ENCODE peak calls at places on chromosomes 16 and 17, in ten cellular contexts. R, B, V, M, P, E, J, Z, N and W are unnamed samples.

GRCh38 chr16:53022374-53022773 is 30.3 kb downstream of the CHD9NB start:
- DNase-seq in R (no peak), B (peak), V (no peak), M (peak), P (peak), E (peak), J (no peak), Z (peak), N (no peak), W (peak)

GRCh38 chr17:71180801-71181385 is 939.9 kb upstream of the SOX9 start:
- DNase-seq in R (no peak), B (no peak), V (peak), M (peak), P (peak), E (no peak), J (no peak), Z (peak), N (no peak), W (no peak)

GRCh38 chr16:1505073-1505844 is 12.1 kb downstream of the TELO2 start:
- DNase-seq in R (peak), B (no peak), V (no peak), M (no peak), P (no peak), E (no peak), J (no peak), Z (no peak), N (no peak), W (no peak)

GRCh38 chr16:75908718-75909117 is 182.4 kb upstream of the CPHXL start:
- DNase-seq in R (no peak), B (no peak), V (no peak), M (no peak), P (no peak), E (no peak), J (no peak), Z (no peak), N (no peak), W (no peak)

GRCh38 chr16:75262800-75263127 is 11.3 kb upstream of the BCAR1 start:
- DNase-seq in R (no peak), B (no peak), V (no peak), M (no peak), P (no peak), E (no peak), J (no peak), Z (no peak), N (no peak), W (no peak)

GRCh38 chr17:31398381-31399275 is 7.2 kb downstream of the RAB11FIP4 start:
- DNase-seq in R (no peak), B (no peak), V (no peak), M (no peak), P (no peak), E (peak), J (no peak), Z (no peak), N (peak), W (no peak)

GRCh38 chr17:74618446-74618845 is 5.1 kb downstream of the CD300E start:
- DNase-seq in R (no peak), B (no peak), V (no peak), M (no peak), P (no peak), E (no peak), J (no peak), Z (no peak), N (no peak), W (no peak)

GRCh38 chr16:46932802-46933201 is 40.7 kb downstream of the DNAJA2 start:
- DNase-seq in R (no peak), B (no peak), V (no peak), M (no peak), P (no peak), E (no peak), J (no peak), Z (no peak), N (no peak), W (no peak)

GRCh38 chr17:5826384-5826783 is 242.1 kb upstream of the NLRP1 start:
- DNase-seq in R (no peak), B (peak), V (no peak), M (no peak), P (no peak), E (no peak), J (no peak), Z (no peak), N (no peak), W (no peak)

GRCh38 chr17:38568274-38568673 is 37.5 kb downstream of the SRCIN1 start:
- DNase-seq in R (no peak), B (no peak), V (no peak), M (no peak), P (no peak), E (no peak), J (no peak), Z (no peak), N (no peak), W (no peak)

GRCh38 chr17:50715471-50715870 is 3.9 kb upstream of the LUC7L3 start:
- DNase-seq in R (no peak), B (no peak), V (no peak), M (no peak), P (no peak), E (no peak), J (no peak), Z (no peak), N (no peak), W (no peak)

GRCh38 chr17:34741967-34742366 is 162.6 kb downstream of the TMEM132E start:
- DNase-seq in R (no peak), B (no peak), V (peak), M (no peak), P (no peak), E (no peak), J (no peak), Z (no peak), N (peak), W (no peak)

GRCh38 chr16:71358464-71359031 is at the start of gene CALB2:
- DNase-seq in R (peak), B (peak), V (peak), M (peak), P (peak), E (peak), J (peak), Z (peak), N (peak), W (peak)
- TF ChIP-seq POLR2A in R (no peak), B (no peak), V (no peak), M (no peak), P (no peak), E (no peak), J (no peak), Z (no peak), N (no peak), W (peak)

GRCh38 chr16:21300309-21301167 is 22.4 kb upstream of the CRYM start:
- DNase-seq in R (peak), B (peak), V (peak), M (peak), P (peak), E (peak), J (peak), Z (peak), N (peak), W (peak)
- TF ChIP-seq POLR2A in R (no peak), B (no peak), V (no peak), M (peak), P (no peak), E (no peak), J (no peak), Z (peak), N (no peak), W (no peak)

DNA sequence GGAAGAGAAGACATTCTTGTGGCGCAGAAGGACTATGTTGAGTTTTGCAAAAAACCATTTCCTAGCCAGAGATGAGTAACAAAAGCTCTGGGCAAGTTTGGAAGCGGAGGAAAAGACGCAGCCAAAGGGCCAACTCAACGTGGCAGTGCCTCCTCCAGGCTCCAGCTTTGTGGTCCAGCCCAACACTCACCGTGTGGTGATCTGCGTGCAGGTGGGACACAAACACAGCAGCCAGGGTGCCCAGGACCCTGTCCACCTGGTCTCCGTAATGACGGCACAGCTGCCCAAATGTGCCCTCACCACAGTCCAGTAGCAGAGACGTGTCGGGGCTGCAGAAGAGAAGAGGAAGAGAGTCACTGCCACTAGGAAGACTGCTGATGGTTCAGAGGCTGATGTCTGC is 21.5 kb downstream of the ELAC2 start:
- DNase-seq in R (no peak), B (no peak), V (peak), M (no peak), P (no peak), E (no peak), J (no peak), Z (no peak), N (no peak), W (no peak)
- TF ChIP-seq POLR2A in R (no peak), B (no peak), V (no peak), M (no peak), P (no peak), E (no peak), J (no peak), Z (no peak), N (no peak), W (no peak)

GRCh38 chr17:40498281-40499084 is 2.9 kb downstream of the TNS4 start:
- DNase-seq in R (no peak), B (no peak), V (no peak), M (no peak), P (peak), E (no peak), J (no peak), Z (no peak), N (no peak), W (no peak)

GRCh38 chr17:40500709-40501108 is 714 bp downstream of the TNS4 start:
- DNase-seq in R (no peak), B (no peak), V (peak), M (no peak), P (no peak), E (no peak), J (no peak), Z (no peak), N (peak), W (no peak)

GRCh38 chr17:40499551-40500189 is 1.8 kb downstream of the TNS4 start:
- DNase-seq in R (peak), B (peak), V (peak), M (peak), P (peak), E (peak), J (peak), Z (peak), N (peak), W (peak)

GRCh38 chr17:40501499-40501911 is at the start of gene TNS4:
- DNase-seq in R (no peak), B (no peak), V (peak), M (peak), P (peak), E (no peak), J (no peak), Z (peak), N (peak), W (no peak)

GRCh38 chr17:40500190-40500589 is 1.2 kb downstream of the TNS4 start:
- DNase-seq in R (no peak), B (no peak), V (no peak), M (no peak), P (no peak), E (no peak), J (no peak), Z (no peak), N (peak), W (no peak)
- TF ChIP-seq POLR2A in R (no peak), B (no peak), V (no peak), M (no peak), P (no peak), E (no peak), J (no peak), Z (peak), N (no peak), W (no peak)

GRCh38 chr16:29644338-29644857 is 18.6 kb upstream of the SPN start:
- DNase-seq in R (no peak), B (no peak), V (no peak), M (no peak), P (no peak), E (no peak), J (no peak), Z (no peak), N (no peak), W (no peak)
- TF ChIP-seq POLR2A in R (no peak), B (no peak), V (no peak), M (no peak), P (no peak), E (no peak), J (no peak), Z (no peak), N (no peak), W (no peak)

GRCh38 chr17:81138500-81138899 is 26.8 kb upstream of the PVALEF start:
- DNase-seq in R (no peak), B (no peak), V (no peak), M (no peak), P (no peak), E (no peak), J (no peak), Z (no peak), N (no peak), W (no peak)
- TF ChIP-seq POLR2A in R (no peak), B (no peak), V (no peak), M (no peak), P (no peak), E (no peak), J (no peak), Z (no peak), N (no peak), W (no peak)